ENCODE peak calls at places on chromosome 17, in four cellular contexts. U, Q, A and T are unnamed samples. For H3K36me3, the result is how much of the 10 kb centered on the place peaks cover.

GRCh38 chr17:43800736-43801135 is 20.5 kb downstream of the CFAP97D1 start:
- DNase-seq in U (no peak), Q (no peak), A (no peak), T (no peak)

GRCh38 chr17:3529817-3530741 is 27.5 kb downstream of the TRPV3 start:
- DNase-seq in U (peak), Q (peak), A (no peak), T (no peak)

GRCh38 chr17:46811978-46812583 is 6.4 kb downstream of the WNT3 start:
- DNase-seq in U (no peak), Q (no peak), A (no peak), T (no peak)

GRCh38 chr17:45312477-45313418 is 4.1 kb downstream of the MAP3K14 start:
- DNase-seq in U (no peak), Q (no peak), A (peak), T (no peak)

GRCh38 chr17:14302421-14303099 is 1.7 kb downstream of the HS3ST3B1 start:
- DNase-seq in U (peak), Q (peak), A (peak), T (peak)

GRCh38 chr17:70089513-70090148 is 14.6 kb downstream of the KCNJ16 start:
- DNase-seq in U (no peak), Q (no peak), A (peak), T (no peak)

GRCh38 chr17:8621585-8621984 is 8.9 kb downstream of the MYH10 start:
- DNase-seq in U (no peak), Q (no peak), A (no peak), T (no peak)

GRCh38 chr17:43913584-43913983 is 6.2 kb upstream of the MPP2 start:
- DNase-seq in U (no peak), Q (no peak), A (no peak), T (no peak)

GRCh38 chr17:77888242-77889134 is 70.0 kb upstream of the TNRC6C start:
- DNase-seq in U (no peak), Q (no peak), A (no peak), T (no peak)

GRCh38 chr17:82386256-82386831 is 14.8 kb downstream of the UTS2R start:
- DNase-seq in U (no peak), Q (peak), A (no peak), T (no peak)

GRCh38 chr17:41308918-41309359 is at the start of gene KRTAP16-1:
- DNase-seq in U (no peak), Q (no peak), A (no peak), T (no peak)

GRCh38 chr17:82667668-82668000 is 19.4 kb upstream of the WDR45B start:
- DNase-seq in U (no peak), Q (peak), A (no peak), T (no peak)

GRCh38 chr17:56159764-56160394 is 6.6 kb downstream of the ANKFN1 start:
- DNase-seq in U (no peak), Q (no peak), A (no peak), T (no peak)

GRCh38 chr17:71682174-71682494 is 438.7 kb upstream of the SOX9 start:
- DNase-seq in U (no peak), Q (no peak), A (no peak), T (no peak)

GRCh38 chr17:82088838-82089722 is 9.0 kb downstream of the FASN start:
- DNase-seq in U (peak), Q (peak), A (no peak), T (no peak)

GRCh38 chr17:79437081-79437480 is 173.8 kb downstream of the RBFOX3 start:
- DNase-seq in U (no peak), Q (no peak), A (no peak), T (no peak)

GRCh38 chr17:74749262-74750038 is 1.0 kb downstream of the NHERF1 start:
- DNase-seq in U (peak), Q (peak), A (peak), T (peak)

GRCh38 chr17:14298221-14298994 is 2.5 kb upstream of the HS3ST3B1 start:
- DNase-seq in U (no peak), Q (no peak), A (no peak), T (no peak)

GRCh38 chr17:35808240-35808961 is 883 bp upstream of the TAF15 start:
- DNase-seq in U (no peak), Q (no peak), A (no peak), T (no peak)

GRCh38 chr17:77405867-77406513 is 265.2 kb downstream of the SEC14L1 start:
- DNase-seq in U (no peak), Q (no peak), A (no peak), T (no peak)

GRCh38 chr17:81550285-81550684 is 1.9 kb downstream of the FAAP100 start:
- DNase-seq in U (no peak), Q (no peak), A (no peak), T (no peak)

GRCh38 chr17:78241277-78242023 is 10.0 kb downstream of the TMEM235 start:
- DNase-seq in U (no peak), Q (no peak), A (peak), T (no peak)

GRCh38 chr17:44780161-44780560 is 21.4 kb downstream of the ADAM11 start:
- DNase-seq in U (no peak), Q (no peak), A (no peak), T (no peak)

GRCh38 chr17:68355093-68355492 is 63.8 kb downstream of the ARSG start:
- DNase-seq in U (no peak), Q (no peak), A (peak), T (no peak)

GRCh38 chr17:17119533-17119932 is 77.3 kb downstream of the MPRIP start:
- DNase-seq in U (no peak), Q (no peak), A (peak), T (peak)

GRCh38 chr17:77558846-77559626 is 399.5 kb upstream of the TNRC6C start:
- DNase-seq in U (no peak), Q (no peak), A (peak), T (no peak)

GRCh38 chr17:43033947-43034622 is 9.1 kb downstream of the RND2 start:
- DNase-seq in U (no peak), Q (no peak), A (no peak), T (no peak)

GRCh38 chr17:16989230-16989952 is 17.5 kb upstream of the TNFRSF13B start:
- DNase-seq in U (no peak), Q (no peak), A (no peak), T (peak)

GRCh38 chr17:48025904-48026502 is 11.6 kb downstream of the COPZ2 start:
- DNase-seq in U (peak), Q (no peak), A (peak), T (no peak)

GRCh38 chr17:61480414-61480807 is 28.2 kb downstream of the TBX4 start:
- DNase-seq in U (no peak), Q (no peak), A (no peak), T (no peak)

GRCh38 chr17:59451706-59452105 is 113.7 kb upstream of the DHX40 start:
- DNase-seq in U (no peak), Q (no peak), A (peak), T (no peak)

GRCh38 chr17:29867643-29868181 is 62.3 kb downstream of the SSH2 start:
- DNase-seq in U (no peak), Q (no peak), A (peak), T (no peak)
- TF ChIP-seq CTCF in U (no peak), Q (peak), A (peak), T (no peak)

GRCh38 chr17:40145476-40145875 is 5.1 kb downstream of the CASC3 start:
- DNase-seq in U (no peak), Q (no peak), A (no peak), T (no peak)

GRCh38 chr17:40134184-40134583 is 6.2 kb upstream of the CASC3 start:
- DNase-seq in U (no peak), Q (no peak), A (no peak), T (peak)

GRCh38 chr17:40139566-40140058 is 725 bp upstream of the CASC3 start:
- DNase-seq in U (peak), Q (no peak), A (no peak), T (peak)
- H3K36me3 ChIP-seq in U (under half), Q (under half), A (under half), T (under half)

GRCh38 chr17:65139045-65139764 is 2.0 kb downstream of the RGS9 start:
- DNase-seq in U (no peak), Q (no peak), A (no peak), T (no peak)
- TF ChIP-seq CTCF in U (no peak), Q (no peak), A (no peak), T (no peak)

GRCh38 chr17:1434150-1434549 is 21.9 kb downstream of the CRK start:
- DNase-seq in U (no peak), Q (no peak), A (no peak), T (no peak)
- H3K36me3 ChIP-seq in U (under half), Q (under half), A (under half), T (under half)